ENCODE peak calls at places on chromosomes 2 and 18, in six cellular contexts. One of them, this sample, is unnamed.

GRCh38 chr2:216343221-216343985 is 28.9 kb downstream of the MARCHF4 start:
- DNase-seq in HT-29: no peak
- DNase-seq in chondrocyte: no peak
- DNase-seq in small intestine: no peak
- DNase-seq in keratinocyte: no peak
- DNase-seq in mammary epithelial cell: no peak
- DNase-seq in this sample: no peak

GRCh38 chr2:225318440-225318839 is 81.1 kb upstream of the NYAP2 start:
- DNase-seq in HT-29: no peak
- DNase-seq in chondrocyte: no peak
- DNase-seq in small intestine: no peak
- DNase-seq in keratinocyte: no peak
- DNase-seq in mammary epithelial cell: no peak
- DNase-seq in this sample: no peak

GRCh38 chr2:6071536-6071935 is 379.4 kb downstream of the SOX11 start:
- DNase-seq in HT-29: no peak
- DNase-seq in chondrocyte: no peak
- DNase-seq in small intestine: no peak
- DNase-seq in keratinocyte: no peak
- DNase-seq in mammary epithelial cell: no peak
- DNase-seq in this sample: no peak

GRCh38 chr18:22639026-22639463 is 221.3 kb upstream of the CTAGE1 start:
- DNase-seq in HT-29: no peak
- DNase-seq in chondrocyte: no peak
- DNase-seq in small intestine: peak; percentile 19
- DNase-seq in keratinocyte: no peak
- DNase-seq in mammary epithelial cell: peak; percentile 69
- DNase-seq in this sample: no peak

GRCh38 chr18:36352384-36352783 is 54.9 kb downstream of the FHOD3 start:
- DNase-seq in HT-29: no peak
- DNase-seq in chondrocyte: no peak
- DNase-seq in small intestine: no peak
- DNase-seq in keratinocyte: no peak
- DNase-seq in mammary epithelial cell: peak; percentile 87
- DNase-seq in this sample: no peak

GRCh38 chr2:233803994-233804393 is 25.9 kb downstream of the MROH2A start:
- DNase-seq in HT-29: no peak
- DNase-seq in chondrocyte: no peak
- DNase-seq in small intestine: no peak
- DNase-seq in keratinocyte: no peak
- DNase-seq in mammary epithelial cell: no peak
- DNase-seq in this sample: peak; percentile 29

GRCh38 chr2:235694721-235695601 is 201.1 kb downstream of the AGAP1 start:
- DNase-seq in HT-29: no peak
- DNase-seq in chondrocyte: no peak
- DNase-seq in small intestine: no peak
- DNase-seq in keratinocyte: no peak
- DNase-seq in mammary epithelial cell: no peak
- DNase-seq in this sample: no peak

GRCh38 chr18:73261243-73261642 is 393.5 kb upstream of the NETO1 start:
- DNase-seq in HT-29: no peak
- DNase-seq in chondrocyte: no peak
- DNase-seq in small intestine: no peak
- DNase-seq in keratinocyte: no peak
- DNase-seq in mammary epithelial cell: no peak
- DNase-seq in this sample: no peak

GRCh38 chr2:100291152-100291970 is 30.9 kb downstream of the LONRF2 start:
- DNase-seq in HT-29: peak; percentile 93
- DNase-seq in chondrocyte: no peak
- DNase-seq in small intestine: peak; percentile 92
- DNase-seq in keratinocyte: peak; percentile 66
- DNase-seq in mammary epithelial cell: peak; percentile 92
- DNase-seq in this sample: no peak

GRCh38 chr2:179745615-179746263 is 115.7 kb downstream of the ZNF385B start:
- DNase-seq in HT-29: no peak
- DNase-seq in chondrocyte: no peak
- DNase-seq in small intestine: no peak
- DNase-seq in keratinocyte: no peak
- DNase-seq in mammary epithelial cell: no peak
- DNase-seq in this sample: no peak

GRCh38 chr2:20214566-20215182 is 10.3 kb downstream of the SDC1 start:
- DNase-seq in HT-29: no peak
- DNase-seq in chondrocyte: peak; percentile 32
- DNase-seq in small intestine: no peak
- DNase-seq in keratinocyte: no peak
- DNase-seq in mammary epithelial cell: no peak
- DNase-seq in this sample: peak; percentile 25

This sample was measured in spleen.